ENCODE peak calls at places on chromosomes 3 and 15, in eight cellular contexts. One of them, this sample, is unnamed. For H3K27me3, the result is how much of the 10 kb centered on the place peaks cover.

GRCh38 chr3:106943071-106943470 is 434.2 kb upstream of the CCDC54 start:
- DNase-seq in pancreas: no peak
- DNase-seq in left lung: no peak
- DNase-seq in HAP-1: no peak
- DNase-seq in IMR-90: peak
- DNase-seq in CD4-positive, alpha-beta T cell: no peak
- DNase-seq in heart left ventricle: no peak
- DNase-seq in tibial nerve: no peak
- DNase-seq in this sample: no peak

GRCh38 chr15:58410353-58410752 is 21.4 kb upstream of the LIPC start:
- DNase-seq in CD4-positive, alpha-beta T cell: peak
- DNase-seq in tibial nerve: no peak
- DNase-seq in IMR-90: peak
- DNase-seq in left lung: no peak
- DNase-seq in pancreas: no peak
- DNase-seq in heart left ventricle: no peak
- DNase-seq in HAP-1: no peak
- DNase-seq in this sample: no peak

GRCh38 chr3:48855681-48856447 is 8.2 kb upstream of the PRKAR2A start:
- DNase-seq in left lung: no peak
- DNase-seq in HAP-1: no peak
- DNase-seq in CD4-positive, alpha-beta T cell: no peak
- DNase-seq in heart left ventricle: no peak
- DNase-seq in pancreas: no peak
- DNase-seq in IMR-90: no peak
- DNase-seq in tibial nerve: no peak
- DNase-seq in this sample: no peak

GRCh38 chr15:26323564-26323963 is 449.3 kb downstream of the GABRB3 start:
- DNase-seq in pancreas: no peak
- DNase-seq in left lung: no peak
- DNase-seq in CD4-positive, alpha-beta T cell: no peak
- DNase-seq in heart left ventricle: no peak
- DNase-seq in IMR-90: no peak
- DNase-seq in tibial nerve: no peak
- DNase-seq in HAP-1: no peak
- DNase-seq in this sample: no peak

GRCh38 chr3:182436547-182436946 is 356.8 kb upstream of the ATP11B start:
- DNase-seq in CD4-positive, alpha-beta T cell: no peak
- DNase-seq in left lung: no peak
- DNase-seq in pancreas: no peak
- DNase-seq in IMR-90: no peak
- DNase-seq in HAP-1: no peak
- DNase-seq in heart left ventricle: no peak
- DNase-seq in tibial nerve: no peak
- DNase-seq in this sample: no peak

GRCh38 chr15:25468611-25469010 is 29.8 kb upstream of the UBE3A start:
- DNase-seq in heart left ventricle: no peak
- DNase-seq in HAP-1: no peak
- DNase-seq in CD4-positive, alpha-beta T cell: no peak
- DNase-seq in IMR-90: no peak
- DNase-seq in tibial nerve: no peak
- DNase-seq in pancreas: no peak
- DNase-seq in left lung: no peak
- DNase-seq in this sample: no peak

GRCh38 chr3:129195731-129196256 is 12.1 kb upstream of the CNBP start:
- DNase-seq in left lung: peak
- DNase-seq in heart left ventricle: peak
- DNase-seq in CD4-positive, alpha-beta T cell: no peak
- DNase-seq in pancreas: no peak
- DNase-seq in tibial nerve: peak
- DNase-seq in HAP-1: no peak
- DNase-seq in IMR-90: peak
- DNase-seq in this sample: peak

GRCh38 chr15:73746288-73746687 is 6.9 kb downstream of the INSYN1 start:
- DNase-seq in heart left ventricle: no peak
- DNase-seq in CD4-positive, alpha-beta T cell: no peak
- DNase-seq in pancreas: no peak
- DNase-seq in left lung: no peak
- DNase-seq in tibial nerve: no peak
- DNase-seq in HAP-1: no peak
- DNase-seq in IMR-90: no peak
- DNase-seq in this sample: no peak

GRCh38 chr15:58213587-58214360 is 75.6 kb downstream of the AQP9 start:
- DNase-seq in tibial nerve: no peak
- DNase-seq in HAP-1: no peak
- DNase-seq in left lung: no peak
- DNase-seq in pancreas: no peak
- DNase-seq in CD4-positive, alpha-beta T cell: no peak
- DNase-seq in IMR-90: peak
- DNase-seq in heart left ventricle: no peak
- DNase-seq in this sample: no peak

GRCh38 chr3:57756528-57757401 is 656 bp downstream of the SLMAP start:
- DNase-seq in heart left ventricle: peak
- DNase-seq in HAP-1: no peak
- DNase-seq in CD4-positive, alpha-beta T cell: peak
- DNase-seq in pancreas: peak
- DNase-seq in left lung: peak
- DNase-seq in IMR-90: peak
- DNase-seq in tibial nerve: peak
- DNase-seq in this sample: peak

GRCh38 chr3:12396475-12396874 is 87.8 kb upstream of the TSEN2 start:
- DNase-seq in heart left ventricle: no peak
- DNase-seq in CD4-positive, alpha-beta T cell: no peak
- DNase-seq in IMR-90: no peak
- DNase-seq in HAP-1: no peak
- DNase-seq in left lung: peak
- DNase-seq in tibial nerve: no peak
- DNase-seq in pancreas: no peak
- DNase-seq in this sample: no peak

GRCh38 chr3:4843619-4844018 is 135.6 kb upstream of the BHLHE40 start:
- DNase-seq in pancreas: no peak
- DNase-seq in tibial nerve: no peak
- DNase-seq in heart left ventricle: no peak
- DNase-seq in left lung: no peak
- DNase-seq in CD4-positive, alpha-beta T cell: no peak
- DNase-seq in HAP-1: no peak
- DNase-seq in IMR-90: no peak
- DNase-seq in this sample: no peak

GRCh38 chr3:126851934-126852333 is 131.0 kb upstream of the PLXNA1 start:
- DNase-seq in pancreas: no peak
- DNase-seq in heart left ventricle: no peak
- DNase-seq in HAP-1: no peak
- DNase-seq in left lung: no peak
- DNase-seq in CD4-positive, alpha-beta T cell: no peak
- DNase-seq in tibial nerve: no peak
- DNase-seq in IMR-90: no peak
- DNase-seq in this sample: no peak

GRCh38 chr3:46866032-46866595 is 2.9 kb upstream of the MYL3 start:
- DNase-seq in tibial nerve: no peak
- DNase-seq in left lung: no peak
- DNase-seq in CD4-positive, alpha-beta T cell: no peak
- DNase-seq in heart left ventricle: peak
- DNase-seq in IMR-90: no peak
- DNase-seq in HAP-1: no peak
- DNase-seq in pancreas: peak
- DNase-seq in this sample: no peak

GRCh38 chr3:48847053-48847585 is 555 bp downstream of the PRKAR2A start:
- DNase-seq in left lung: peak
- DNase-seq in pancreas: peak
- DNase-seq in tibial nerve: peak
- DNase-seq in IMR-90: peak
- DNase-seq in HAP-1: peak
- DNase-seq in CD4-positive, alpha-beta T cell: peak
- DNase-seq in heart left ventricle: peak
- DNase-seq in this sample: peak

GRCh38 chr3:52028572-52028971 is 27.8 kb downstream of the DUSP7 start:
- DNase-seq in left lung: no peak
- DNase-seq in pancreas: peak
- DNase-seq in tibial nerve: no peak
- DNase-seq in heart left ventricle: peak
- DNase-seq in HAP-1: no peak
- DNase-seq in CD4-positive, alpha-beta T cell: no peak
- DNase-seq in IMR-90: peak
- DNase-seq in this sample: peak

GRCh38 chr15:44028349-44028748 is 166.7 kb downstream of the FRMD5 start:
- DNase-seq in tibial nerve: no peak
- DNase-seq in pancreas: no peak
- DNase-seq in HAP-1: no peak
- DNase-seq in left lung: no peak
- DNase-seq in heart left ventricle: no peak
- DNase-seq in CD4-positive, alpha-beta T cell: no peak
- DNase-seq in IMR-90: peak
- DNase-seq in this sample: peak

GRCh38 chr15:60374628-60375081 is 23.1 kb downstream of the ANXA2 start:
- DNase-seq in HAP-1: peak
- DNase-seq in pancreas: no peak
- DNase-seq in tibial nerve: peak
- DNase-seq in CD4-positive, alpha-beta T cell: no peak
- DNase-seq in left lung: peak
- DNase-seq in IMR-90: peak
- DNase-seq in heart left ventricle: no peak
- DNase-seq in this sample: peak

GRCh38 chr3:194312743-194313281 is 38.3 kb downstream of the CPN2 start:
- DNase-seq in pancreas: no peak
- DNase-seq in IMR-90: peak
- DNase-seq in left lung: no peak
- DNase-seq in heart left ventricle: peak
- DNase-seq in HAP-1: no peak
- DNase-seq in tibial nerve: peak
- DNase-seq in CD4-positive, alpha-beta T cell: no peak
- DNase-seq in this sample: no peak

DNA sequence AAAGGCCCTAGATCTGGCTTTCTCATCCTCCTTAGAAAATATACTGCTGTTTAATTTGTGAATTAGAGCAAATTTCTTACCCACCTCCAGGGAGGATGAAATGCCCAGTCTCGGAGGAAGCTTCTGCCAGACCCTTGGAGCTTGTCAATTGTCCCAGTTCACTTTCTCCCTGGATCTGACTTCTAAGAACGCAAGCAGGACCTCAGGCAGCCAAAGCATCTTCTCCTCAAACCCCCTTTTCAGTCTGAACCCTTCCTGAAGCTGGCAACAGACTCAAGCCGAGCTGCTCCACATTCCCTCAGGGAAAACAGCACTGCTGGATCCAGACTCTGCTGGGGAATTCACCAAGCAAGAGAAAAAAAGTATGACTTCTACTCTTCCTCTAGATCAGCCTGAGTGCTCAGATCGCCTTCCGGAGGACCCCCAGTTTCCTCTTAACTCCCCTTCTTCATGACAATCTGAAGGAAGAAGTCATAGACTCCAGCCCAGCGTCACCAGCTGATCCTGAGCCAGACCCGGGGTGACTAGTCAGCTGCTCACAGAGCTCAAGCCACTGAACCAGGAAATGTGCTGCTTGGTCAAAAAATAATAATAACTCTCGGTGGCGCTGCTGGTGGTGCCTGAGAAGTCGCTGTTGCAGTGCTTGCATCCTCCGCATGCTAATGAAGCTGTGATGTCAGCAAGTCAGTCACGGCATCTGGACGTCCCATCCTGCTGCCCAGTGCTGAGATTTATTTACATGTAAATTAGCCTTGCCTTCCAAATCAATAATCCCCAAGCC is at the start of gene PRICKLE2:
- DNase-seq in tibial nerve: peak
- DNase-seq in HAP-1: peak
- DNase-seq in heart left ventricle: peak
- DNase-seq in pancreas: peak
- DNase-seq in left lung: peak
- DNase-seq in CD4-positive, alpha-beta T cell: no peak
- DNase-seq in IMR-90: peak
- DNase-seq in this sample: peak
- H3K27me3 ChIP-seq in tibial nerve: under half
- H3K27me3 ChIP-seq in HAP-1: under half
- H3K27me3 ChIP-seq in heart left ventricle: under half
- H3K27me3 ChIP-seq in pancreas: under half
- H3K27me3 ChIP-seq in left lung: under half
- H3K27me3 ChIP-seq in CD4-positive, alpha-beta T cell: under half
- H3K27me3 ChIP-seq in IMR-90: under half
- H3K27me3 ChIP-seq in this sample: under half

GRCh38 chr15:89095556-89095955 is 7.3 kb downstream of the ABHD2 start:
- DNase-seq in IMR-90: no peak
- DNase-seq in tibial nerve: no peak
- DNase-seq in CD4-positive, alpha-beta T cell: no peak
- DNase-seq in pancreas: no peak
- DNase-seq in HAP-1: no peak
- DNase-seq in left lung: no peak
- DNase-seq in heart left ventricle: no peak
- DNase-seq in this sample: no peak
- H3K27me3 ChIP-seq in IMR-90: under half
- H3K27me3 ChIP-seq in tibial nerve: under half
- H3K27me3 ChIP-seq in CD4-positive, alpha-beta T cell: under half
- H3K27me3 ChIP-seq in pancreas: under half
- H3K27me3 ChIP-seq in HAP-1: under half
- H3K27me3 ChIP-seq in left lung: under half
- H3K27me3 ChIP-seq in heart left ventricle: under half
- H3K27me3 ChIP-seq in this sample: under half

DNA sequence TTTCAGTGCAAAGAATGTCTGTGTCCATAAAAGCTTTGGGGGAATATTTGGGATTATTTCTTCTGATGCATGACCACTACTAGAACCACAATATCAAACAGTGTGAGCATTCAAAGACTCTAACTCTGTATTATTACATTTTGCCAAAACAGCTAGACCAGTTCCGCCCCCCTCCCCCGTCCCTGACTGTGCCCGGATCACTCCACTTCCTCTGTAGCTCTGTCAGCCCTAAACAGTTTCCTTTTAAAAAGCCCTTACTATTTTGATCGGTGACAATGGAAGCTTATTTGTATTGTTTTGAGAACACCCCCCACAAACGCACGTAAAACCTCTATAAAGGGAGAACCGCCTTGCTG is 36.6 kb upstream of the EPHB3 start:
- DNase-seq in heart left ventricle: no peak
- DNase-seq in left lung: no peak
- DNase-seq in pancreas: no peak
- DNase-seq in HAP-1: peak
- DNase-seq in tibial nerve: no peak
- DNase-seq in CD4-positive, alpha-beta T cell: no peak
- DNase-seq in IMR-90: no peak
- DNase-seq in this sample: peak
- H3K27me3 ChIP-seq in heart left ventricle: under half
- H3K27me3 ChIP-seq in left lung: under half
- H3K27me3 ChIP-seq in pancreas: under half
- H3K27me3 ChIP-seq in HAP-1: under half
- H3K27me3 ChIP-seq in tibial nerve: half or more
- H3K27me3 ChIP-seq in CD4-positive, alpha-beta T cell: under half
- H3K27me3 ChIP-seq in IMR-90: under half
- H3K27me3 ChIP-seq in this sample: under half

DNA sequence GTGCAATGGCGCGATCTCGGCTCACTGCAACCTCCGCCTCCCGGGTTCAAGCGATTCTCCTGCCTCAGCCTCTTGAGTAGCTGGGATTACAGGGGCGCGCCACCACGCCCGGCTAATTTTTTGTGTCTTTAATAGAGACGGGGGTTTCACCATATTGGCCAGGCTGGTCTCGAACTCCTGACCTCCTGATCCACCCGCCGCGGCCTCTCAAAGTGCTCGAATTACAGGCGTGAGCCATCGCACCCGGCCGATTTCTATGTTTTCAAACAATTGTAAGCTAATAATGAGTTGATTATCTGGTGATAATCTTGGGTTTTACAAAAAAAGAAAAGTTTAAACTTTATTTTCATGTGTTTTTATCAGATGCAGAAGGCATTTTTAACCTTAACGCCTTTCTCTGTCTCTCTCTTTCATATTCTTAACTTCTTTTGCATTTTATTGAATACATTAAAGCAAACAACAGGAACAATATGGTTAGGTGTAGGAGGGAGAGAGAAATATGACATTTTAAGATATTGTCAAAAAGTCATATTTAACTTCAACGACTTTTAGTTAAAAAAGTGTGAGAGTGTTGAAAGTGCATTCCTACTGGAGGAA is 3.2 kb upstream of the MEIS2 start:
- DNase-seq in HAP-1: no peak
- DNase-seq in heart left ventricle: no peak
- DNase-seq in tibial nerve: no peak
- DNase-seq in left lung: no peak
- DNase-seq in pancreas: no peak
- DNase-seq in IMR-90: no peak
- DNase-seq in CD4-positive, alpha-beta T cell: no peak
- DNase-seq in this sample: no peak
- H3K27me3 ChIP-seq in HAP-1: under half
- H3K27me3 ChIP-seq in heart left ventricle: half or more
- H3K27me3 ChIP-seq in tibial nerve: half or more
- H3K27me3 ChIP-seq in left lung: half or more
- H3K27me3 ChIP-seq in pancreas: under half
- H3K27me3 ChIP-seq in IMR-90: under half
- H3K27me3 ChIP-seq in CD4-positive, alpha-beta T cell: half or more
- H3K27me3 ChIP-seq in this sample: under half

This sample was measured in mammary epithelial cell.